ENCODE peak calls at places on chromosomes 7 and 10, in ten cellular contexts. P, K, J, Q, D, M, N, R, H and S are unnamed samples.

GRCh38 chr10:69439350-69439739 is 11.9 kb upstream of the TSPAN15 start:
- DNase-seq in M (no peak), P (no peak), R (no peak), N (no peak), Q (peak; percentile 54), J (no peak), H (no peak), K (peak; percentile 54), D (no peak), S (peak; percentile 62)

GRCh38 chr7:116499168-116500070 is at the start of gene CAV2:
- DNase-seq in R (peak; percentile 90), N (no peak), K (peak; percentile 51), P (no peak), D (peak; percentile 61), Q (peak; percentile 82), J (peak; percentile 95), H (peak; percentile 88), M (peak; percentile 85), S (no peak)

GRCh38 chr7:33418251-33418701 is 288.9 kb downstream of the BBS9 start:
- DNase-seq in D (no peak), Q (no peak), J (no peak), P (no peak), K (no peak), H (no peak), R (no peak), N (no peak), M (no peak), S (no peak)

GRCh38 chr10:110042891-110043290 is 35.1 kb downstream of the ADD3 start:
- DNase-seq in D (no peak), P (no peak), N (no peak), R (no peak), K (no peak), J (no peak), Q (no peak), H (no peak), M (no peak), S (no peak)

GRCh38 chr10:20596911-20597310 is 300.2 kb downstream of the NEBL start:
- DNase-seq in D (no peak), Q (no peak), J (peak; percentile 63), N (no peak), R (no peak), P (no peak), M (no peak), H (no peak), K (no peak), S (no peak)

GRCh38 chr10:69051303-69051702 is 36.6 kb upstream of the SRGN start:
- DNase-seq in J (peak; percentile 74), P (no peak), N (no peak), K (peak; percentile 49), D (no peak), M (no peak), Q (no peak), H (no peak), R (peak; percentile 78), S (no peak)

GRCh38 chr7:21383217-21383832 is 44.6 kb upstream of the SP4 start:
- DNase-seq in Q (no peak), M (no peak), R (no peak), D (no peak), N (no peak), J (no peak), K (no peak), H (no peak), P (no peak), S (no peak)

GRCh38 chr10:42882597-42882996 is 100.0 kb downstream of the BMS1 start:
- DNase-seq in H (no peak), J (no peak), D (no peak), P (no peak), Q (no peak), R (no peak), M (no peak), N (no peak), K (no peak), S (no peak)

GRCh38 chr7:101108961-101109360 is 17.9 kb upstream of the SERPINE1 start:
- DNase-seq in M (no peak), R (no peak), Q (no peak), H (no peak), D (peak; percentile 53), P (no peak), N (no peak), J (peak; percentile 68), K (no peak), S (no peak)

GRCh38 chr7:118372530-118372929 is 148.0 kb downstream of the ANKRD7 start:
- DNase-seq in R (no peak), Q (no peak), P (no peak), H (no peak), J (no peak), M (no peak), K (no peak), D (no peak), N (no peak), S (no peak)

GRCh38 chr10:72164617-72165016 is 51.2 kb upstream of the ANAPC16 start:
- DNase-seq in J (no peak), R (no peak), N (no peak), M (no peak), P (no peak), H (no peak), D (no peak), Q (no peak), K (no peak), S (no peak)
- TF ChIP-seq CTCF in J (peak; percentile 36), R (no peak), N (peak; percentile 31), M (no peak), P (peak; percentile 10), H (no peak), D (no peak), Q (no peak), K (no peak), S (no peak)

GRCh38 chr7:155665957-155666287 is 21.5 kb downstream of the RBM33 start:
- DNase-seq in K (no peak), D (peak; percentile 35), J (peak; percentile 81), H (no peak), R (no peak), N (no peak), Q (no peak), P (peak; percentile 49), M (no peak), S (no peak)

GRCh38 chr7:155663942-155664341 is 19.5 kb downstream of the RBM33 start:
- DNase-seq in J (no peak), D (no peak), P (no peak), H (no peak), R (no peak), Q (no peak), N (no peak), K (no peak), M (no peak), S (no peak)

GRCh38 chr7:155662343-155663043 is 18.0 kb downstream of the RBM33 start:
- DNase-seq in P (no peak), M (no peak), H (no peak), N (no peak), J (no peak), R (no peak), D (no peak), Q (no peak), K (no peak), S (no peak)

GRCh38 chr7:155667241-155667849 is 22.9 kb downstream of the RBM33 start:
- DNase-seq in J (no peak), M (no peak), N (no peak), R (no peak), Q (no peak), H (no peak), K (no peak), D (no peak), P (no peak), S (no peak)

DNA sequence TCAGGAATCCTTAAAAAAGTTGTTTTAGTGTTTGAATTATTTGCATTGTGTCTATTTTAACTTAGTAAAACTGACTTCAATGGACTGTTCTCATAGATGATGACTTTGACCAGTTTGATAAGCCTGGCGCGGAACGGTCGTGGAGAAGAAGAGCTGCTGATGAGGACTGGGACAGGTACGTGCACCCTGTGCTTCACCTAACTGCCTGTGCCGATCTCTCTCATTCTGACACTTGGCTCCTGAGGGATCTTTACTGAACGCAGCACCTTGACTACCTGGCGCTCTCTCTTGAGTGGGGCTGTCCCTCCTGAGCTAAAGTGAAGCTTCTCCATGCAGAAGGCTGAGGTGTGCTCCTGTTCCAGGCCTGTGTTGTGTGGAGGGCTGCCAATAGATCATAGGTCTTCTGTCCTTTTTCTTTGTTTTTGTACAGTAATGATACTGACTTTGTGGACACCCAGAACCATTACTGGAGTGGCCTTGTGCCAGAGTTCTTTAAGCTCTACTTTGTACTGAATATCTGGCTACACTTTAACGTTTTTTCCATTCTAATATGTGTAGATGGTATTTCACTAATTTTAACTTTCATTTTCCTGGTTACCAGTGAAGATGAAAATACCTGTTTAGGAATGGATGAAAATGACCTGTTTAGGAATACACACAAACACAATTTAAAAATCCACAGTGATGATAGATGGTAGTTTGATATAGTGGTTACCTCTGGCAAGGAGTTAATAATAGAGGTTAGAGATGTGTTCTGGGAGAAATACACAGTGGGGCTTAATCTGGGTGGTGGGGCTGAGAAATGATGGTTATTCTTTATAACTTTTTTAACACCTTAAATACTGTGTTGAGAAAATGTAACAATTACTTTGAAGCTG is 20.9 kb downstream of the RBM33 start:
- DNase-seq in Q (no peak), K (no peak), R (no peak), N (no peak), H (no peak), J (no peak), D (no peak), M (no peak), P (no peak), S (no peak)
- H3K27ac ChIP-seq in Q (no peak overlapping the region), K (peak overlapping the region; percentile 11), R (no peak overlapping the region), N (peak overlapping the region; percentile 49), H (no peak overlapping the region), J (peak overlapping the region; percentile 79), D (no peak overlapping the region), M (no peak overlapping the region), P (peak overlapping the region; percentile 55), S (no peak overlapping the region)

GRCh38 chr7:98869001-98869373 is 827 bp downstream of the TMEM130 start:
- DNase-seq in N (no peak), J (no peak), Q (no peak), D (no peak), R (no peak), P (no peak), M (no peak), H (no peak), K (no peak), S (no peak)
- H3K4me3 ChIP-seq in N (no peak overlapping the region), J (peak overlapping the region; percentile 58), Q (no peak overlapping the region), D (no peak overlapping the region), R (peak overlapping the region; percentile 69), P (peak overlapping the region; percentile 64), M (no peak overlapping the region), H (no peak overlapping the region), K (no peak overlapping the region), S (peak overlapping the region; percentile 68)

GRCh38 chr7:87934699-87935372 is 785 bp downstream of the ADAM22 start:
- DNase-seq in R (no peak), D (no peak), J (peak; percentile 64), Q (no peak), M (no peak), P (no peak), N (peak; percentile 36), H (no peak), K (peak; percentile 29), S (peak; percentile 59)

GRCh38 chr7:87933605-87933952 is 472 bp upstream of the ADAM22 start:
- DNase-seq in R (no peak), K (no peak), D (no peak), N (peak; percentile 64), J (peak; percentile 27), H (no peak), M (no peak), P (no peak), Q (no peak), S (no peak)

GRCh38 chr7:87935373-87935706 is 1.3 kb downstream of the ADAM22 start:
- DNase-seq in H (no peak), N (no peak), D (no peak), M (no peak), P (no peak), J (no peak), Q (no peak), K (no peak), R (no peak), S (no peak)

GRCh38 chr7:87933953-87934698 is at the start of gene ADAM22:
- DNase-seq in H (peak; percentile 91), M (peak; percentile 83), N (peak; percentile 97), K (peak; percentile 92), Q (peak; percentile 88), J (peak; percentile 80), D (peak; percentile 39), P (peak; percentile 6), R (peak; percentile 83), S (peak; percentile 97)
- TF ChIP-seq CTCF in H (peak; percentile 26), M (peak; percentile 25), N (peak; percentile 49), K (no peak), Q (no peak), J (no peak), D (no peak), P (no peak), R (no peak), S (peak; percentile 37)